ENCODE peak calls at places on chromosomes 5 and 9, in four cellular contexts. X is DMS153, P is aorta, C is ACHN. T is an unnamed sample.
A peak's percentile ranks its signal among the peaks of the same experiment; 100 is the strongest.

GRCh38 chr5:107948377-107948776 is 277.6 kb upstream of the EFNA5 start:
- DNase-seq in X (peak; percentile 37), P (no peak), C (no peak), T (no peak)

GRCh38 chr5:1141827-1142226 is 30.0 kb upstream of the SLC12A7 start:
- DNase-seq in C (no peak), X (peak; percentile 44), P (no peak), T (no peak)

GRCh38 chr9:128102861-128103588 is 24.5 kb downstream of the PTGES2 start:
- DNase-seq in P (peak; percentile 74), X (no peak), C (no peak), T (no peak)

GRCh38 chr9:134517069-134517680 is 124.4 kb upstream of the COL5A1 start:
- DNase-seq in C (no peak), P (peak; percentile 61), X (no peak), T (no peak)

GRCh38 chr9:98576354-98576753 is 132.4 kb downstream of the GABBR2 start:
- DNase-seq in P (no peak), C (no peak), X (no peak), T (no peak)

GRCh38 chr9:36864491-36865410 is 169.3 kb downstream of the PAX5 start:
- DNase-seq in P (peak; percentile 64), C (no peak), X (no peak), T (no peak)

GRCh38 chr9:81305561-81306182 is 383.7 kb downstream of the TLE1 start:
- DNase-seq in X (no peak), P (no peak), C (no peak), T (no peak)

GRCh38 chr5:142322403-142322746 is 2.4 kb downstream of the SPRY4 start:
- DNase-seq in P (no peak), X (no peak), C (no peak), T (no peak)

GRCh38 chr9:79757906-79758669 is 186.3 kb downstream of the TLE4 start:
- DNase-seq in X (no peak), P (no peak), C (peak; percentile 12), T (peak; percentile 16)